ENCODE peak calls at places on chromosomes 12 and 14, in nine cellular contexts. R is upper lobe of right lung, N is HCT116, B is cardiac fibroblast, J is GM06990, M is psoas muscle, E is AG10803, F is esophagus squamous epithelium, Y is AG04449. T is an unnamed sample.

GRCh38 chr12:123096159-123096558 is 54.7 kb downstream of the PITPNM2 start:
- DNase-seq in B (no peak), J (no peak), R (no peak), M (no peak), N (no peak), E (no peak), F (no peak), Y (no peak), T (no peak)

GRCh38 chr12:56593909-56594621 is 36.1 kb downstream of the BAZ2A start:
- DNase-seq in F (no peak), B (peak), R (peak), M (peak), Y (peak), J (no peak), N (peak), E (peak), T (peak)

GRCh38 chr12:27517961-27518668 is 5.9 kb upstream of the PPFIBP1 start:
- DNase-seq in N (no peak), M (no peak), F (no peak), B (no peak), R (no peak), J (no peak), Y (no peak), E (no peak), T (no peak)

GRCh38 chr14:21868442-21869046 is 194.9 kb upstream of the OR4E1 start:
- DNase-seq in R (no peak), B (peak), Y (no peak), J (peak), F (no peak), N (peak), E (peak), M (no peak), T (no peak)

GRCh38 chr12:131152587-131152986 is 198.9 kb downstream of the ADGRD1 start:
- DNase-seq in E (no peak), R (no peak), N (no peak), F (no peak), B (no peak), Y (no peak), M (no peak), J (no peak), T (no peak)

GRCh38 chr12:30047499-30048262 is 263.9 kb upstream of the TMTC1 start:
- DNase-seq in J (no peak), N (no peak), B (peak), E (no peak), Y (no peak), R (no peak), M (no peak), F (no peak), T (peak)

GRCh38 chr12:124411291-124411878 is 116.5 kb downstream of the RFLNA start:
- DNase-seq in E (peak), N (no peak), R (no peak), Y (peak), J (no peak), B (peak), M (peak), F (no peak), T (peak)

GRCh38 chr12:132393991-132394949 is 64.9 kb upstream of the GALNT9 start:
- DNase-seq in F (no peak), N (no peak), R (peak), B (peak), J (no peak), Y (no peak), M (no peak), E (no peak), T (no peak)

GRCh38 chr14:73613046-73613383 is 698 bp downstream of the ACOT6 start:
- DNase-seq in B (no peak), E (no peak), M (no peak), F (no peak), R (no peak), J (no peak), Y (no peak), N (no peak), T (no peak)

GRCh38 chr12:94597268-94597667 is 53.1 kb downstream of the TMCC3 start:
- DNase-seq in M (no peak), F (no peak), N (no peak), Y (no peak), B (no peak), E (no peak), J (no peak), R (no peak), T (no peak)

GRCh38 chr12:7018350-7019042 is at the start of gene LPCAT3:
- DNase-seq in F (peak), M (peak), R (peak), Y (peak), N (peak), J (peak), B (peak), E (peak), T (peak)

GRCh38 chr12:63844391-63845341 is at the start of gene SRGAP1:
- DNase-seq in J (no peak), B (peak), E (peak), R (peak), N (no peak), M (peak), F (no peak), Y (no peak), T (peak)

GRCh38 chr12:96015672-96016071 is 19.5 kb upstream of the HAL start:
- DNase-seq in M (peak), E (peak), F (no peak), Y (no peak), R (no peak), N (no peak), J (no peak), B (peak), T (no peak)

GRCh38 chr12:28710882-28711281 is 438.2 kb upstream of the FAR2 start:
- DNase-seq in J (no peak), M (no peak), E (peak), B (peak), Y (peak), R (no peak), N (no peak), F (no peak), T (peak)

GRCh38 chr12:1465990-1466389 is 128.4 kb downstream of the FBXL14 start:
- DNase-seq in F (no peak), J (no peak), B (no peak), N (no peak), R (no peak), Y (no peak), M (no peak), E (no peak), T (no peak)

GRCh38 chr12:52581066-52581465 is 7.4 kb upstream of the KRT74 start:
- DNase-seq in J (no peak), F (no peak), M (no peak), R (peak), Y (no peak), B (no peak), N (no peak), E (no peak), T (no peak)

GRCh38 chr14:105890474-105891220 is 364.3 kb downstream of the TMEM121 start:
- DNase-seq in F (no peak), J (no peak), E (no peak), M (peak), R (peak), N (no peak), B (no peak), Y (no peak), T (no peak)

GRCh38 chr12:125132698-125133400 is 67.6 kb downstream of the AACS start:
- DNase-seq in N (no peak), Y (peak), B (peak), F (no peak), R (no peak), E (peak), M (no peak), J (no peak), T (no peak)

GRCh38 chr12:14191612-14192011 is 173.9 kb upstream of the ATF7IP start:
- DNase-seq in M (no peak), Y (no peak), F (no peak), R (no peak), E (no peak), N (no peak), J (no peak), B (no peak), T (no peak)

GRCh38 chr12:121144416-121144914 is 11.8 kb downstream of the P2RX7 start:
- DNase-seq in J (peak), F (no peak), N (no peak), R (peak), E (peak), M (no peak), Y (no peak), B (peak), T (peak)

GRCh38 chr14:101233861-101234587 is 327.3 kb upstream of the DIO3 start:
- DNase-seq in Y (no peak), B (no peak), N (no peak), J (no peak), R (no peak), M (no peak), E (no peak), F (no peak), T (no peak)

GRCh38 chr12:32400866-32401265 is 1.5 kb downstream of the FGD4 start:
- DNase-seq in F (no peak), N (no peak), E (no peak), B (no peak), M (no peak), J (no peak), R (no peak), Y (no peak), T (no peak)
- H3K4me3 ChIP-seq in F (peak), N (peak), E (no peak), B (no peak), M (peak), J (no peak), R (peak), Y (no peak), T (no peak)

GRCh38 chr14:81533536-81534343 is at the start of gene SEL1L:
- DNase-seq in Y (peak), M (peak), R (peak), E (peak), N (peak), F (peak), B (peak), J (peak), T (peak)
- H3K4me3 ChIP-seq in Y (peak), M (peak), R (peak), E (peak), N (peak), F (peak), B (peak), J (peak), T (peak)

GRCh38 chr14:65230287-65230728 is 128.0 kb upstream of the MAX start:
- DNase-seq in R (peak), Y (no peak), J (no peak), E (no peak), M (no peak), N (no peak), F (no peak), B (peak), T (no peak)
- H3K4me3 ChIP-seq in R (peak), Y (no peak), J (no peak), E (peak), M (peak), N (peak), F (peak), B (no peak), T (no peak)

DNA sequence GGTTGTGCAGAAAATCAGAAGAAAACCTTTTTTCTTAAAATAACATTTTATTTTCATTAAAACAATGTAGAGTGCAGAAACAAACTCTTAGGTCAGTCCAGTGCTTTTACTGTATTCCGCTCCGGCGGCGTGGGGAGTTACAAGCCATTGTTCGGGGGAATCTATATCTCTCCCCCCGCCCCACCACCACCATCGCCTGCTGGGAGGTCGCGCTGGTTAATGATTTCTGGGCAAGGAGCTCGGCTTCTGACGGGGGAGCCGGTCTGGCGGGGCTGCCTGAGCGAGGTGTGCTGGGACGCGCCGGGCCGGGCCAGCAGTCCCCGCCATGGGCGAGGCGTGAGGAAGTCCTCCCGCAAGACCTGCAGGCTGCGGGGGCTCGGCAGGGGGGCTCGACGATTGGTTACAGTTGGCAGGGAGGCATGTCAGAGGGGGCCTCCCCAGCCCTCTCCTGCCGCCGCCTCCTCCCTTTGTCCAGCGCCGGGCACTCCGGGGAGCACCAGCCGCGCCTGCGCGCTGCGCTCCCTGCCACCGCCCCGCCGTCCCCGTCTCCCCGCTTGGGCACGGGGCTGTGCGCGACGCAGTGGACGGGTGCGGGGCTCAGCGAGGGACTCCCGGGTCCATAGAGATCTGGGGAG is 1.0 kb upstream of the DUSP6 start:
- DNase-seq in B (peak), F (no peak), E (peak), N (peak), R (peak), Y (no peak), J (peak), M (peak), T (no peak)
- H3K4me3 ChIP-seq in B (peak), F (peak), E (peak), N (peak), R (peak), Y (peak), J (peak), M (peak), T (peak)

DNA sequence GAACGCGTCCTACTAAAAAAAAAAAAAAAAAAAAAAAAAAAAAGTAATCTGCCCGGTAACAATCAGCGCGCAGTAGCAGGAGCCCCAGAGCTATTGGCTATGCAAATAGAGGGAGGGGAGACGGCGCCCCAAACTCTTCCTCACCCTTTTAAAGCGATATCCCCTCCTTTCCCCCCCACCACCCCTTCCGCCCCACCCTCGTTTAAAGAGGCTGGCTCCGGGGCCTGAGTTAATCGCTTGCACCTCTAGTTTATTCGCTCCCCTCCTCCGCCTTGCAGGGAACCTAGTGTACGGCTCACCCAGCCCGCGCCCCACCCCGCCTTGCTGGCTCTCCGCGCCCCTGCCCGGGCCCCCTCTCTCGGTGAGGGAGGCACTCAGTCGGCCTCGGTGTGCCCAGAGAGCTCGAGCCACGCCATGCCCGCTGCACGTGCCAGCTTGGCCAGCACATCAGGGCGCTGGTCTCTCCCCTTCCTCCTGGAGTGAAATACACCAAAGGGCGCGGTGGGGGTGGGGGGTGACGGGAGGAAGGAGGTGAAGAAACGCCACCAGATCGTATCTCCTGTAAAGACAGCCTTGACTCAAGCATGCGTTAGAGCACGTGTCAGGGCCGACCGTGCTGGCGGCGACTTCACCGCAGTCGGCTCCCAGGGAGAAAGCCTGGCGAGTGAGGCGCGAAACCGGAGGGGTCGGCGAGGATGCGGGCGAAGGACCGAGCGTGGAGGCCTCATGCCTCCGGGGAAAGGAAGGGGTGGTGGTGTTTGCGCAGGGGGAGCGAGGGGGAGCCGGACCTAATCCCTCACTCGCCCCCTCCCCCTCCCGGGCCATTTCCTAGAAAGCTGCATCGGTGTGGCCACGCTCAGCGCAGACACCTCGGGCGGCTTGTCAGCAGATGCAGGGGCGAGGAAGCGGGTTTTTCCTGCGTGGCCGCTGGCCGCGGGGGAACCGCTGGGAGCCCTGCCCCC is 1.3 kb upstream of the CCND2 start:
- DNase-seq in M (peak), E (no peak), J (peak), N (no peak), F (peak), R (peak), B (peak), Y (no peak), T (peak)
- H3K4me3 ChIP-seq in M (peak), E (no peak), J (peak), N (peak), F (peak), R (peak), B (peak), Y (no peak), T (peak)

T was measured in skeletal muscle cell.